ENCODE peak calls at places on chromosome 18, in five cellular contexts. L is upper lobe of right lung, X is tibial artery, I is HCT116, Y is cardiac fibroblast. G is an unnamed sample.

GRCh38 chr18:48547456-48548403 is 8.9 kb downstream of the CTIF start:
- DNase-seq in L (no peak), Y (peak), X (peak), I (no peak), G (no peak)

GRCh38 chr18:23593720-23594119 is 7.4 kb upstream of the NPC1 start:
- DNase-seq in I (no peak), L (no peak), Y (peak), X (no peak), G (peak)

GRCh38 chr18:13831864-13832508 is 8.0 kb downstream of the MC5R start:
- DNase-seq in L (no peak), X (no peak), I (peak), Y (no peak), G (no peak)

GRCh38 chr18:76989647-76990190 is 142.9 kb downstream of the MBP start:
- DNase-seq in Y (no peak), L (no peak), I (no peak), X (no peak), G (no peak)

GRCh38 chr18:35478520-35479435 is 19.0 kb downstream of the INO80C start:
- DNase-seq in I (peak), X (no peak), L (no peak), Y (peak), G (peak)

GRCh38 chr18:31101148-31102019 is 837 bp downstream of the DSC2 start:
- DNase-seq in L (peak), I (no peak), X (peak), Y (peak), G (no peak)

GRCh38 chr18:78168526-78168925 is 811.1 kb upstream of the SALL3 start:
- DNase-seq in Y (no peak), L (no peak), I (no peak), X (no peak), G (no peak)

GRCh38 chr18:45874501-45875184 is 49.2 kb downstream of the SIGLEC15 start:
- DNase-seq in X (no peak), I (no peak), Y (no peak), L (no peak), G (no peak)

GRCh38 chr18:23182606-23183005 is 47.3 kb downstream of the CABLES1 start:
- DNase-seq in L (no peak), I (no peak), Y (no peak), X (no peak), G (no peak)

GRCh38 chr18:24080861-24081260 is 58.0 kb upstream of the CABYR start:
- DNase-seq in L (no peak), X (no peak), I (no peak), Y (no peak), G (no peak)

GRCh38 chr18:72895548-72895947 is 27.8 kb upstream of the NETO1 start:
- DNase-seq in Y (no peak), I (no peak), L (no peak), X (no peak), G (no peak)

GRCh38 chr18:10128906-10129305 is 215.1 kb downstream of the VAPA start:
- DNase-seq in Y (no peak), I (no peak), X (no peak), L (no peak), G (no peak)

GRCh38 chr18:51149605-51150429 is 47.7 kb downstream of the MEX3C start:
- DNase-seq in Y (peak), L (no peak), X (no peak), I (no peak), G (no peak)

GRCh38 chr18:25164837-25165791 is 186.9 kb downstream of the ZNF521 start:
- DNase-seq in L (no peak), Y (peak), I (no peak), X (no peak), G (no peak)